ENCODE peak calls at places on chromosomes 3 and 15, in six cellular contexts. S is A549; D is RWPE1; L is ELF-1; T is naive thymus-derived CD8-positive, alpha-beta T cell; Z is foreskin keratinocyte. Q is an unnamed sample.

GRCh38 chr15:76195506-76196285 is 115.6 kb downstream of the ETFA start:
- DNase-seq in S (no peak), D (no peak), L (no peak), T (no peak), Z (no peak), Q (no peak)

GRCh38 chr3:160876568-160877100 is 120.6 kb downstream of the PPM1L start:
- DNase-seq in S (no peak), D (no peak), L (no peak), T (no peak), Z (no peak), Q (no peak)

GRCh38 chr3:38556640-38557358 is 60.7 kb downstream of the EXOG start:
- DNase-seq in S (no peak), D (no peak), L (no peak), T (no peak), Z (no peak), Q (no peak)

GRCh38 chr3:112390783-112391641 is 58.1 kb downstream of the CD200 start:
- DNase-seq in S (no peak), D (peak), L (peak), T (no peak), Z (peak), Q (peak)

GRCh38 chr3:85710490-85710889 is 751.7 kb downstream of the CADM2 start:
- DNase-seq in S (no peak), D (peak), L (no peak), T (no peak), Z (peak), Q (no peak)

GRCh38 chr3:171459130-171459941 is 869 bp downstream of the TNIK start:
- DNase-seq in S (peak), D (peak), L (peak), T (peak), Z (peak), Q (peak)

GRCh38 chr3:179882322-179882721 is 154.4 kb downstream of the PEX5L start:
- DNase-seq in S (no peak), D (no peak), L (peak), T (no peak), Z (no peak), Q (peak)

GRCh38 chr15:63104727-63105126 is 16.9 kb upstream of the LACTB start:
- DNase-seq in S (no peak), D (no peak), L (no peak), T (no peak), Z (no peak), Q (no peak)

GRCh38 chr3:51361746-51362145 is 23.3 kb upstream of the MANF start:
- DNase-seq in S (no peak), D (no peak), L (no peak), T (no peak), Z (no peak), Q (no peak)

GRCh38 chr15:32670624-32671022 is 29.1 kb downstream of the SCG5 start:
- DNase-seq in S (no peak), D (no peak), L (no peak), T (no peak), Z (no peak), Q (no peak)

GRCh38 chr15:62850791-62851291 is 191.7 kb upstream of the TPM1 start:
- DNase-seq in S (peak), D (peak), L (peak), T (no peak), Z (peak), Q (peak)

GRCh38 chr15:54354341-54354740 is 376.1 kb downstream of the UNC13C start:
- DNase-seq in S (no peak), D (no peak), L (no peak), T (no peak), Z (no peak), Q (no peak)

GRCh38 chr15:52183562-52184173 is 7.5 kb downstream of the GNB5 start:
- DNase-seq in S (peak), D (peak), L (peak), T (no peak), Z (no peak), Q (peak)

GRCh38 chr3:120496278-120496975 is 45.6 kb upstream of the FSTL1 start:
- DNase-seq in S (peak), D (peak), L (no peak), T (no peak), Z (peak), Q (peak)

GRCh38 chr15:70412717-70413266 is 315.1 kb upstream of the TLE3 start:
- DNase-seq in S (no peak), D (no peak), L (no peak), T (no peak), Z (no peak), Q (no peak)

GRCh38 chr15:40323953-40324937 is 753 bp downstream of the INAFM2 start:
- DNase-seq in S (no peak), D (peak), L (no peak), T (no peak), Z (no peak), Q (no peak)

GRCh38 chr15:52789601-52790165 is 453 bp downstream of the ONECUT1 start:
- DNase-seq in S (peak), D (no peak), L (no peak), T (no peak), Z (no peak), Q (peak)

GRCh38 chr3:181660337-181660736 is 51.4 kb upstream of the SOX2 start:
- DNase-seq in S (no peak), D (no peak), L (no peak), T (no peak), Z (no peak), Q (no peak)

GRCh38 chr15:62446984-62447383 is 281.9 kb upstream of the C2CD4B start:
- DNase-seq in S (no peak), D (no peak), L (no peak), T (no peak), Z (no peak), Q (no peak)

GRCh38 chr3:16484216-16484615 is 29.3 kb downstream of the RFTN1 start:
- DNase-seq in S (no peak), D (no peak), L (no peak), T (no peak), Z (no peak), Q (no peak)

GRCh38 chr3:182212479-182213076 is 500.9 kb downstream of the SOX2 start:
- DNase-seq in S (peak), D (peak), L (peak), T (no peak), Z (peak), Q (no peak)

GRCh38 chr3:141331370-141332318 is 36.7 kb upstream of the ZBTB38 start:
- DNase-seq in S (peak), D (peak), L (peak), T (no peak), Z (peak), Q (peak)

GRCh38 chr3:85360742-85361387 is 402.1 kb downstream of the CADM2 start:
- DNase-seq in S (peak), D (peak), L (peak), T (no peak), Z (peak), Q (no peak)

GRCh38 chr3:14145236-14145635 is 20.4 kb downstream of the TMEM43 start:
- DNase-seq in S (no peak), D (no peak), L (no peak), T (peak), Z (no peak), Q (no peak)

GRCh38 chr3:125003369-125003853 is 52.4 kb downstream of the HEG1 start:
- DNase-seq in S (peak), D (no peak), L (peak), T (no peak), Z (no peak), Q (no peak)

GRCh38 chr3:41710646-41711388 is 251.1 kb downstream of the ULK4 start:
- DNase-seq in S (peak), D (no peak), L (peak), T (no peak), Z (peak), Q (no peak)

GRCh38 chr3:18424213-18424861 is 802 bp downstream of the SATB1 start:
- DNase-seq in S (no peak), D (no peak), L (no peak), T (peak), Z (no peak), Q (no peak)

GRCh38 chr15:25183581-25184330 is 229.0 kb downstream of the SNRPN start:
- DNase-seq in S (no peak), D (no peak), L (no peak), T (no peak), Z (no peak), Q (no peak)

Q was measured in dermis microvascular lymphatic vessel endothelial cell.